ENCODE peak calls at places on chromosomes 12 and 14, in seven cellular contexts. Y is HCT116; A is omental fat pad; V is choroid plexus epithelial cell; J is CD4-positive, alpha-beta T cell; T is tibial artery; W is AG04449. E is an unnamed sample.
A peak's percentile ranks its signal among the peaks of the same experiment; 100 is the strongest.

GRCh38 chr14:22656226-22656625 is 12.1 kb upstream of the OR6J1 start:
- DNase-seq in Y (no peak), A (no peak), V (peak; percentile 48), J (no peak), T (no peak), W (no peak), E (no peak)

GRCh38 chr14:89419973-89420482 is 3.0 kb upstream of the FOXN3 start:
- DNase-seq in Y (no peak), A (no peak), V (no peak), J (no peak), T (no peak), W (no peak), E (no peak)

GRCh38 chr12:105457026-105457425 is 126.5 kb downstream of the C12orf75 start:
- DNase-seq in Y (no peak), A (no peak), V (no peak), J (no peak), T (no peak), W (no peak), E (no peak)

GRCh38 chr12:29882771-29883315 is 99.1 kb upstream of the TMTC1 start:
- DNase-seq in Y (no peak), A (no peak), V (no peak), J (no peak), T (no peak), W (no peak), E (no peak)

GRCh38 chr14:32808574-32809098 is 130.0 kb upstream of the NPAS3 start:
- DNase-seq in Y (no peak), A (no peak), V (peak; percentile 80), J (no peak), T (no peak), W (no peak), E (no peak)

GRCh38 chr12:91367234-91367849 is 184.7 kb upstream of the DCN start:
- DNase-seq in Y (peak; percentile 13), A (no peak), V (peak; percentile 49), J (no peak), T (no peak), W (no peak), E (peak; percentile 17)

GRCh38 chr14:99807413-99808132 is 14.4 kb downstream of the EML1 start:
- DNase-seq in Y (no peak), A (no peak), V (peak; percentile 14), J (no peak), T (no peak), W (no peak), E (no peak)

GRCh38 chr14:100888789-100889315 is 14.7 kb downstream of the RTL1 start:
- DNase-seq in Y (no peak), A (no peak), V (peak; percentile 32), J (no peak), T (no peak), W (no peak), E (no peak)

GRCh38 chr12:10136637-10137205 is 6.7 kb upstream of the CLEC7A start:
- DNase-seq in Y (no peak), A (no peak), V (no peak), J (no peak), T (no peak), W (no peak), E (no peak)

GRCh38 chr12:12562585-12563245 is at the start of gene DUSP16:
- DNase-seq in Y (peak; percentile 72), A (peak; percentile 75), V (peak; percentile 96), J (peak; percentile 52), T (peak; percentile 91), W (peak; percentile 66), E (peak; percentile 84)
- TF ChIP-seq CTCF in Y (no peak), A (no peak), V (no peak), J (no peak), T (no peak), W (peak; percentile 22), E (no peak)

GRCh38 chr12:119869720-119870119 is 7.4 kb downstream of the CIT start:
- DNase-seq in Y (peak; percentile 12), A (no peak), V (peak; percentile 87), J (no peak), T (peak; percentile 41), W (peak; percentile 72), E (peak; percentile 80)
- TF ChIP-seq CTCF in Y (peak; percentile 13), A (no peak), V (peak; percentile 30), J (no peak), T (no peak), W (peak; percentile 17), E (no peak)

GRCh38 chr12:41269056-41269455 is 80.9 kb downstream of the PDZRN4 start:
- DNase-seq in Y (no peak), A (no peak), V (no peak), J (no peak), T (no peak), W (no peak), E (no peak)

DNA sequence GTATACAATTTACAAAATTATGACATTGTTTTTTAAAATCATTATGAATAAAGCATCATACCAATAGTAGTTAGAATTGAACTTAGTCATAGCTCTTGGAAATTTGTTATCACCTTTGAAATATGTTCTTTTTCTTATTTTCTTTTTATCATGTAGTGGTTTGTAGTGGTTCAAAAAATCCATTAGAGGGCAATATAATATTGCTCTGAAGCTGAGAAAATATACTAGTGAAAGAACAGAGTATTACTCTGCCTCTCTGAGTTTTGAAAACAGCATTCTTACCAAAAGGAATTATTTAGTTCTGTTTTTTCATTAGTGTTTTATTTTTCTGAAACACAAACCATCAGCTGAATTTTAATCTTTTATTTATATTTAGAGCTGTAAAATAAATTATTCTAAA is 76.2 kb downstream of the PDZRN4 start:
- DNase-seq in Y (no peak), A (no peak), V (peak; percentile 25), J (no peak), T (no peak), W (no peak), E (peak; percentile 4)
- TF ChIP-seq CTCF in Y (peak; percentile 55), A (no peak), V (peak; percentile 51), J (peak; percentile 6), T (peak; percentile 46), W (no peak), E (peak; percentile 55)

GRCh38 chr12:125033296-125033695 is 31.9 kb upstream of the AACS start:
- DNase-seq in Y (no peak), A (no peak), V (no peak), J (no peak), T (no peak), W (no peak), E (no peak)

DNA sequence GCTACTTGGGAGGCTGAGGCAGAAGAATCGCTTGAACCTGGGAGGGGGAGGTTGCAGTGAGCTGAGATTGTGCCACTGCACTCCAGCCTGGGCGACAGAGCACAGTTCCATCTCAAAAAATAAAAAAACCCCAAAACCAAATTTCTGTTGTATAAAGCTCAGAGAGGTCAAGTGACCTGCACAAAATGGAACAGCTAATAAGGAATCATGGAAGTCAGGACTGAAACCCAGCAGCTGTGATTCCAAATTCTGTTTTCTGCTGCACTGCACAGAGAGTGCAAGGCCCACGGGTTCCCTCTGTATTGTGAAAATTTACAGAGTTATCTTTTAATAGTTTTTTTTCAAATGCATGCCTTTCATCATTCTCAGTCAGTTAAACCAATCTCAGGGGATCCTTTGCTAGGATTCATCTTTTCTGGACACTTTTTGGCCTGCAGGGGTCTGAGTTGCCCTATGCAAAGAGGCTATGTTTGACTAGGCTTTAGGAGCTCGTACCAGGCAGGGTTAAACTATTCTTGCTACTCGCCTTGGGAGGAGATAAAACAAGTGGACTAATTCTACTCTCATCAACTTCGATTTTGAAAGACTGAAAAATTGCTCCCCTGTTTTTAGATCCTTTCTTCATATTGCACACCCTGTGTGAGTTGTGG is 26.1 kb upstream of the AACS start:
- DNase-seq in Y (no peak), A (no peak), V (peak; percentile 7), J (no peak), T (no peak), W (no peak), E (no peak)
- TF ChIP-seq CTCF in Y (peak; percentile 10), A (no peak), V (peak; percentile 28), J (no peak), T (no peak), W (no peak), E (no peak)

DNA sequence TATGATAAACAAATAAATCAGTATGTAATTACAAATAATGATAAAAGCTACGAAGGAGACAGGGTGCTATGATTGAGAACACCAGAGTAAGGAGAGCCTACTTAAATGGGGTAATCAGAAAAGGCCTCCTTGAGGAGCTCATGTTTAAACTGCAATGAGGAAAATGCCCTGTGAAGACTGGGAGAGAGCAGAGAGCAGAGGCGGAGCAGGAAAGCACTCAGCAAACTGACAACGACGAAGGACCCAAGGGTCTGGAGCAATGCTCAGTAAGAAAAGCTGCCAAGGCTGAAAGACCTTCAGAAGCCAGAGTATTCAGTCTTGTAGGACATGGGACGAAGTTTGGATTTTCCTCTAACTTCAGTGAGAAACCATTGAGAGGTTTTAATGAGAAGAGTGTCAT is 114.2 kb upstream of the PLEKHA5 start:
- DNase-seq in Y (no peak), A (no peak), V (no peak), J (no peak), T (no peak), W (no peak), E (no peak)
- TF ChIP-seq CTCF in Y (no peak), A (no peak), V (no peak), J (no peak), T (no peak), W (no peak), E (no peak)

E was measured in RWPE1.